ENCODE peak calls at places on chromosomes 11 and 22, in seven cellular contexts. H is NCI-H1092; C is central memory CD8-positive, alpha-beta T cell; P is MG63; T is nephron progenitor cell; D is GM12865; O is BE2C. K is an unnamed sample.

GRCh38 chr11:78071717-78072116 is 7.9 kb downstream of the NDUFC2 start:
- DNase-seq in D (no peak), H (no peak), O (no peak), T (no peak), P (no peak), C (no peak), K (no peak)

GRCh38 chr11:82756765-82757650 is 23.3 kb upstream of the FAM181B start:
- DNase-seq in T (no peak), H (no peak), D (peak), O (no peak), C (no peak), P (no peak), K (no peak)

GRCh38 chr11:119363081-119363861 is 16.8 kb upstream of the MFRP start:
- DNase-seq in C (no peak), H (no peak), D (no peak), T (no peak), O (no peak), P (no peak), K (no peak)

GRCh38 chr11:22685111-22685510 is 18.7 kb downstream of the GAS2 start:
- DNase-seq in H (no peak), T (no peak), P (no peak), O (no peak), D (no peak), C (no peak), K (no peak)

GRCh38 chr11:34613462-34614183 is 7.3 kb upstream of the EHF start:
- DNase-seq in C (no peak), P (no peak), O (no peak), T (no peak), H (no peak), D (peak), K (no peak)

GRCh38 chr11:29318134-29318845 is 698.5 kb downstream of the KCNA4 start:
- DNase-seq in D (no peak), C (no peak), O (no peak), H (no peak), P (peak), T (no peak), K (no peak)

GRCh38 chr22:21025266-21025665 is 7.1 kb downstream of the SLC7A4 start:
- DNase-seq in H (no peak), C (no peak), T (no peak), O (no peak), D (no peak), P (no peak), K (no peak)

GRCh38 chr11:119345685-119346084 is 820 bp downstream of the MFRP start:
- DNase-seq in P (no peak), D (no peak), C (no peak), O (no peak), H (no peak), T (no peak), K (no peak)

GRCh38 chr22:24952837-24953293 is 349 bp downstream of the KIAA1671 start:
- DNase-seq in H (peak), C (peak), T (no peak), D (no peak), P (peak), O (peak), K (no peak)

GRCh38 chr11:134779179-134779578 is 367.1 kb upstream of the B3GAT1 start:
- DNase-seq in T (no peak), D (no peak), P (no peak), C (no peak), H (no peak), O (no peak), K (no peak)

GRCh38 chr11:10913075-10913474 is 55.2 kb upstream of the ZBED5 start:
- DNase-seq in O (no peak), P (no peak), H (no peak), D (no peak), T (no peak), C (no peak), K (no peak)

GRCh38 chr11:66015936-66016792 is 4.4 kb downstream of the CST6 start:
- DNase-seq in D (no peak), O (no peak), T (no peak), C (no peak), P (peak), H (no peak), K (no peak)

GRCh38 chr11:129767827-129768226 is 47.8 kb upstream of the TMEM45B start:
- DNase-seq in T (no peak), H (no peak), C (no peak), O (no peak), P (no peak), D (no peak), K (no peak)

GRCh38 chr11:120863359-120863758 is 160.5 kb upstream of the TBCEL start:
- DNase-seq in P (no peak), C (no peak), H (no peak), T (no peak), O (no peak), D (no peak), K (no peak)

GRCh38 chr11:8403310-8403709 is 139.6 kb upstream of the LMO1 start:
- DNase-seq in H (no peak), P (no peak), T (no peak), D (no peak), O (no peak), C (no peak), K (no peak)

GRCh38 chr11:100739636-100740035 is 52.5 kb downstream of the ARHGAP42 start:
- DNase-seq in P (peak), C (no peak), H (no peak), T (peak), O (peak), D (no peak), K (no peak)

GRCh38 chr11:58927393-58928081 is 11.8 kb upstream of the GLYATL1 start:
- DNase-seq in C (no peak), H (peak), D (no peak), P (no peak), T (peak), O (peak), K (peak)

GRCh38 chr11:102792604-102793003 is 5.4 kb downstream of the MMP1 start:
- DNase-seq in O (no peak), D (no peak), T (no peak), C (no peak), H (no peak), P (no peak), K (no peak)

GRCh38 chr22:16958475-16958874 is 49.5 kb downstream of the GAB4 start:
- DNase-seq in T (no peak), H (no peak), C (no peak), P (no peak), O (no peak), D (no peak), K (no peak)